ENCODE peak calls at places on chromosomes 7 and 10, in six cellular contexts. H, X, O, Y, J and M are unnamed samples.

GRCh38 chr7:30968294-30968693 is 4.5 kb downstream of the GHRHR start:
- DNase-seq in H (no peak), X (no peak), O (no peak), Y (no peak), J (no peak), M (no peak)

GRCh38 chr7:50664461-50664922 is 99.3 kb upstream of the DDC start:
- DNase-seq in H (peak; percentile 51), X (no peak), O (no peak), Y (no peak), J (no peak), M (no peak)

GRCh38 chr10:83801983-83802382 is 337.3 kb upstream of the GHITM start:
- DNase-seq in H (no peak), X (no peak), O (no peak), Y (no peak), J (no peak), M (no peak)

GRCh38 chr7:149497467-149498261 is at the start of gene ZNF746:
- DNase-seq in H (peak; percentile 41), X (peak; percentile 99), O (peak; percentile 11), Y (peak; percentile 82), J (peak; percentile 67), M (peak; percentile 78)

GRCh38 chr10:21174670-21175495 is 277.8 kb upstream of the NEBL start:
- DNase-seq in H (peak; percentile 48), X (no peak), O (no peak), Y (no peak), J (no peak), M (peak; percentile 81)

GRCh38 chr10:71131096-71131495 is 81.3 kb upstream of the UNC5B start:
- DNase-seq in H (no peak), X (no peak), O (no peak), Y (no peak), J (no peak), M (no peak)

GRCh38 chr7:12802070-12802469 is 114.6 kb downstream of the ARL4A start:
- DNase-seq in H (peak; percentile 42), X (no peak), O (no peak), Y (no peak), J (no peak), M (no peak)

GRCh38 chr7:66771795-66772194 is 31.3 kb downstream of the RABGEF1 start:
- DNase-seq in H (no peak), X (no peak), O (no peak), Y (no peak), J (no peak), M (no peak)

GRCh38 chr10:80357000-80357803 is 621 bp downstream of the DYDC2 start:
- DNase-seq in H (no peak), X (peak; percentile 85), O (no peak), Y (peak; percentile 81), J (no peak), M (no peak)

GRCh38 chr10:99328579-99329237 is 448 bp upstream of the CNNM1 start:
- DNase-seq in H (no peak), X (no peak), O (no peak), Y (no peak), J (no peak), M (no peak)

GRCh38 chr7:150964593-150965111 is 13.5 kb downstream of the KCNH2 start:
- DNase-seq in H (no peak), X (peak; percentile 93), O (no peak), Y (no peak), J (no peak), M (no peak)

GRCh38 chr10:116071453-116072148 is 201.4 kb downstream of the GFRA1 start:
- DNase-seq in H (no peak), X (no peak), O (no peak), Y (no peak), J (no peak), M (no peak)

GRCh38 chr7:130960208-130960988 is 226.4 kb upstream of the KLF14 start:
- DNase-seq in H (peak; percentile 87), X (no peak), O (peak; percentile 73), Y (no peak), J (no peak), M (peak; percentile 26)

GRCh38 chr10:107098326-107098725 is 66.2 kb downstream of the SORCS1 start:
- DNase-seq in H (no peak), X (no peak), O (no peak), Y (no peak), J (no peak), M (no peak)

GRCh38 chr10:17023386-17024298 is 106.0 kb downstream of the CUBN start:
- DNase-seq in H (peak; percentile 82), X (no peak), O (peak; percentile 69), Y (no peak), J (peak; percentile 48), M (no peak)

GRCh38 chr7:130380121-130380860 is at the start of gene CPA1:
- DNase-seq in H (no peak), X (peak; percentile 83), O (no peak), Y (no peak), J (no peak), M (no peak)

GRCh38 chr7:101426303-101427011 is 63.8 kb downstream of the COL26A1 start:
- DNase-seq in H (no peak), X (no peak), O (no peak), Y (no peak), J (no peak), M (no peak)

GRCh38 chr10:92173996-92174395 is 116.9 kb downstream of the CPEB3 start:
- DNase-seq in H (no peak), X (no peak), O (no peak), Y (no peak), J (no peak), M (no peak)

GRCh38 chr10:24456319-24456718 is 247.4 kb downstream of the KIAA1217 start:
- DNase-seq in H (no peak), X (no peak), O (no peak), Y (no peak), J (no peak), M (no peak)

GRCh38 chr10:54800677-54801480 is at the start of gene PCDH15:
- DNase-seq in H (no peak), X (peak; percentile 37), O (peak; percentile 1), Y (peak; percentile 46), J (peak; percentile 14), M (peak; percentile 71)

GRCh38 chr7:2681954-2682799 is 5.8 kb upstream of the AMZ1 start:
- DNase-seq in H (no peak), X (no peak), O (no peak), Y (no peak), J (no peak), M (no peak)

GRCh38 chr7:103573479-103574058 is 127.6 kb upstream of the SLC26A5 start:
- DNase-seq in H (peak; percentile 18), X (peak; percentile 27), O (no peak), Y (no peak), J (peak; percentile 7), M (no peak)

GRCh38 chr10:113897693-113898618 is 43.5 kb downstream of the NHLRC2 start:
- DNase-seq in H (no peak), X (peak; percentile 15), O (no peak), Y (no peak), J (no peak), M (no peak)

GRCh38 chr10:113891476-113891875 is 37.0 kb downstream of the NHLRC2 start:
- DNase-seq in H (no peak), X (no peak), O (no peak), Y (no peak), J (no peak), M (no peak)

GRCh38 chr10:113893570-113893969 is 39.1 kb downstream of the NHLRC2 start:
- DNase-seq in H (no peak), X (no peak), O (no peak), Y (no peak), J (no peak), M (no peak)

GRCh38 chr10:113894581-113894980 is 40.1 kb downstream of the NHLRC2 start:
- DNase-seq in H (no peak), X (no peak), O (no peak), Y (no peak), J (no peak), M (no peak)

DNA sequence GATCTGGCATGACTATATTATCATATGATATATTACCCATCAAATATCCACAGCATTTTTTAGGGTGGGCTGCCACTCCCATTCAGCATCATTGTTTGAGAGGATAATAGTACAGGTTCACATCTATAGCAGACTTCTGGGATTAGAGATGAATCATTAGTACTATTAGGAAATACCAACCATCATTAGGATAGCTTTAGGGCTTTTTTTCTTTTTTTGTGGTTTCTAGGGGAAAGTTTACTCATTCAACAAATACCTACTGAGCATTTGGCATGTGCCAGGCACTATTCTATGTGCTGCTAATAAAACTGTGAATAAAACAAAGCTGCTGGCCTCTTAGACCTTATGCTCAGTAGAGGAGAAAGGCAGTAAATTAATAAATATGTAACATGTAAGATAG is 40.6 kb downstream of the NHLRC2 start:
- DNase-seq in H (no peak), X (no peak), O (no peak), Y (no peak), J (no peak), M (no peak)
- TF ChIP-seq JUND in H (no peak), X (peak; percentile 69), O (no peak), Y (no peak), J (no peak), M (no peak)

GRCh38 chr10:20110435-20111119 is 294.3 kb downstream of the PLXDC2 start:
- DNase-seq in H (no peak), X (no peak), O (no peak), Y (no peak), J (no peak), M (no peak)
- TF ChIP-seq JUND in H (no peak), X (no peak), O (no peak), Y (no peak), J (no peak), M (no peak)

GRCh38 chr10:48306265-48306869 is at the start of gene MAPK8:
- DNase-seq in H (peak; percentile 85), X (peak; percentile 100), O (peak; percentile 69), Y (peak; percentile 99), J (peak; percentile 83), M (peak; percentile 96)

GRCh38 chr10:48307584-48307983 is 1.1 kb downstream of the MAPK8 start:
- DNase-seq in H (no peak), X (no peak), O (no peak), Y (no peak), J (no peak), M (no peak)

GRCh38 chr10:48306870-48307531 is 524 bp downstream of the MAPK8 start:
- DNase-seq in H (no peak), X (peak; percentile 93), O (no peak), Y (peak; percentile 56), J (peak; percentile 21), M (peak; percentile 73)

GRCh38 chr10:48305905-48306264 is 592 bp upstream of the MAPK8 start:
- DNase-seq in H (no peak), X (no peak), O (no peak), Y (no peak), J (no peak), M (no peak)

DNA sequence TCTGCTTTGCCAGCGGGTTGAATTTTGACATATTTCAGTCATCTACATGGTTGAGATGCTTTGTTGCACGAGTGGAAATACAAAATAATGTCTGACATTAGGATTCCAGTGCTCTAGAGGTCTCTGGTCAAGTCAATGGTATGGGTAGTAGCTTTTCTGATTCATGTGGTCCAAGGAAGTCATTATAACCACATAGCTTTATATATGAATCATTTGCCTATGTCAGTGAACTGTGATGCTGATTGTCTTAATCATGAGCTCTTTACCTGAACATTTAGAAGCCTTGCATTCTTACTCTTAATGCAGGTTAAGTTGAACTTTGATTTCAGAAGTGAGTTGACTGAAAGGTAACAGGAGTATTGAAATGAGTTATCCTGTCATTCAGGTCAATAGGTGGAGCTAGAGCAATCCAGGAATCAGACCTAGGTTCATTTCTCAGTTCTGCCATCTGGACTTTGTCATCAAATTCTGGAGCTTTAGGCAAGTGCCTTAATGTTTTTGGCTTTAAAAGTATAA is 3.3 kb downstream of the MAPK8 start:
- DNase-seq in H (peak; percentile 67), X (peak; percentile 25), O (no peak), Y (no peak), J (peak; percentile 41), M (peak; percentile 46)
- TF ChIP-seq JUND in H (peak; percentile 62), X (peak; percentile 51), O (no peak), Y (no peak), J (no peak), M (no peak)

GRCh38 chr10:121490906-121491519 is 107.2 kb downstream of the FGFR2 start:
- DNase-seq in H (no peak), X (no peak), O (no peak), Y (no peak), J (no peak), M (no peak)
- TF ChIP-seq JUND in H (no peak), X (no peak), O (no peak), Y (no peak), J (no peak), M (no peak)